ENCODE peak calls at places on chromosomes 13 and 19, in four cellular contexts. Y is AG04450, D is thoracic aorta, Q is mammary epithelial cell. F is an unnamed sample.

GRCh38 chr19:7597689-7598088 is 2.0 kb downstream of the CAMSAP3 start:
- DNase-seq in Y (no peak), D (no peak), Q (no peak), F (no peak)

GRCh38 chr19:48741222-48741999 is 1.0 kb upstream of the RASIP1 start:
- DNase-seq in Y (no peak), D (no peak), Q (no peak), F (no peak)

GRCh38 chr13:114140909-114141255 is 8.5 kb upstream of the RASA3 start:
- DNase-seq in Y (no peak), D (no peak), Q (no peak), F (no peak)

GRCh38 chr19:50233308-50233910 is 30.0 kb downstream of the MYH14 start:
- DNase-seq in Y (no peak), D (no peak), Q (no peak), F (no peak)

GRCh38 chr13:26882731-26883130 is 122.1 kb upstream of the GPR12 start:
- DNase-seq in Y (no peak), D (no peak), Q (no peak), F (no peak)

GRCh38 chr13:73934215-73934623 is 200.0 kb downstream of the KLF12 start:
- DNase-seq in Y (no peak), D (no peak), Q (no peak), F (no peak)

GRCh38 chr13:114077938-114078335 is 54.5 kb downstream of the RASA3 start:
- DNase-seq in Y (no peak), D (no peak), Q (no peak), F (no peak)

GRCh38 chr19:48638831-48639381 is 1.7 kb upstream of the DBP start:
- DNase-seq in Y (no peak), D (no peak), Q (no peak), F (no peak)

GRCh38 chr19:58038688-58039204 is 4.9 kb downstream of the ZSCAN1 start:
- DNase-seq in Y (no peak), D (no peak), Q (no peak), F (no peak)

GRCh38 chr13:99442273-99442895 is 58.9 kb upstream of the TM9SF2 start:
- DNase-seq in Y (no peak), D (no peak), Q (peak), F (no peak)

GRCh38 chr13:39326471-39326870 is 276.5 kb downstream of the LHFPL6 start:
- DNase-seq in Y (no peak), D (no peak), Q (no peak), F (no peak)

GRCh38 chr13:100951031-100951430 is 276.4 kb upstream of the TMTC4 start:
- DNase-seq in Y (no peak), D (no peak), Q (no peak), F (no peak)

GRCh38 chr13:65656740-65657329 is 1573.3 kb downstream of the PCDH9 start:
- DNase-seq in Y (no peak), D (no peak), Q (no peak), F (no peak)

GRCh38 chr19:44644391-44645016 is 794 bp downstream of the PVR start:
- DNase-seq in Y (no peak), D (no peak), Q (peak), F (no peak)

GRCh38 chr19:29946645-29947044 is 4.6 kb downstream of the URI1 start:
- DNase-seq in Y (no peak), D (no peak), Q (no peak), F (no peak)

GRCh38 chr13:79915386-79915785 is 425.5 kb downstream of the SPRY2 start:
- DNase-seq in Y (no peak), D (no peak), Q (no peak), F (no peak)

GRCh38 chr19:21559444-21559843 is 54.0 kb downstream of the ZNF429 start:
- DNase-seq in Y (no peak), D (no peak), Q (no peak), F (no peak)

GRCh38 chr19:18020212-18021067 is 12.5 kb downstream of the ARRDC2 start:
- DNase-seq in Y (no peak), D (peak), Q (no peak), F (no peak)

GRCh38 chr19:44626067-44626624 is 12.8 kb downstream of the IGSF23 start:
- DNase-seq in Y (peak), D (no peak), Q (peak), F (peak)

GRCh38 chr13:23725922-23726321 is 155.7 kb downstream of the TNFRSF19 start:
- DNase-seq in Y (no peak), D (no peak), Q (no peak), F (no peak)

GRCh38 chr13:94711561-94712286 is 621 bp downstream of the SOX21 start:
- DNase-seq in Y (no peak), D (no peak), Q (peak), F (no peak)

GRCh38 chr19:16258440-16258903 is 60.8 kb downstream of the AP1M1 start:
- DNase-seq in Y (no peak), D (no peak), Q (no peak), F (no peak)

GRCh38 chr13:107743523-107743922 is 471.8 kb downstream of the LIG4 start:
- DNase-seq in Y (peak), D (no peak), Q (no peak), F (no peak)

GRCh38 chr19:3178973-3179738 is 587 bp downstream of the S1PR4 start:
- DNase-seq in Y (no peak), D (no peak), Q (no peak), F (no peak)

GRCh38 chr13:71758823-71759222 is 108.2 kb downstream of the DACH1 start:
- DNase-seq in Y (no peak), D (no peak), Q (no peak), F (no peak)

GRCh38 chr19:29121684-29122083 is 91.3 kb downstream of the UQCRFS1 start:
- DNase-seq in Y (no peak), D (no peak), Q (no peak), F (no peak)

GRCh38 chr19:48795855-48796142 is 15.0 kb downstream of the BCAT2 start:
- DNase-seq in Y (no peak), D (no peak), Q (no peak), F (no peak)

GRCh38 chr19:29605653-29606419 is at the start of gene POP4:
- DNase-seq in Y (peak), D (peak), Q (peak), F (peak)

GRCh38 chr19:45115809-45116615 is 23.0 kb downstream of the PPP1R37 start:
- DNase-seq in Y (no peak), D (no peak), Q (no peak), F (no peak)

GRCh38 chr19:40232479-40232878 is 6.0 kb upstream of the CCNP start:
- DNase-seq in Y (no peak), D (no peak), Q (no peak), F (no peak)

GRCh38 chr19:29285878-29286277 is 72.9 kb upstream of the UQCRFS1 start:
- DNase-seq in Y (no peak), D (no peak), Q (no peak), F (no peak)

GRCh38 chr19:43966079-43966694 is 15.2 kb downstream of the ZNF221 start:
- DNase-seq in Y (no peak), D (no peak), Q (no peak), F (no peak)

GRCh38 chr13:26872444-26873173 is 112.0 kb upstream of the GPR12 start:
- DNase-seq in Y (no peak), D (no peak), Q (peak), F (no peak)

DNA sequence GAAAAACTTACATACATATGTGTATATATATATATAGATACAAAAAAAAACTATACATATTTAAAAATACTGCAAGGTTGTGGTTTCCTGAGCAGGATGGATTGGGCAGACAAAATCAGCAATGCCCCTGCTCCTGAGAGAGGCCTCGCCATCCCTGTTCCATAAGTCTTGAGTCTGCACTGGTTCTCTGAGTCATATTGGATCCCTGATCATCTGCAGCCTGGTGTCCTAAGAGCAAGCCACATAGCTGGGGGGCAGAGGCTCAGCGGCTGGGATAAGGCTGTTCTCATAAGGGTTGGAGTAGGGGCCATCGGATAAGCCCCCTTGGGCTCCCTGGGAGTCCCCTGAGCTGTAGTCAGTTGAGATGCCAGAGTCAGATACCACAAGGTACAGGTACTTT is 3.3 kb downstream of the SWSAP1 start:
- DNase-seq in Y (no peak), D (no peak), Q (no peak), F (no peak)
- H3K4me3 ChIP-seq in Y (no peak), D (no peak), Q (no peak), F (no peak)

GRCh38 chr19:13865243-13865577 is 11.7 kb upstream of the NANOS3 start:
- DNase-seq in Y (no peak), D (no peak), Q (no peak), F (no peak)

GRCh38 chr19:13865578-13866462 is 11.1 kb upstream of the NANOS3 start:
- DNase-seq in Y (no peak), D (no peak), Q (no peak), F (no peak)

GRCh38 chr19:13864223-13864512 is 12.8 kb upstream of the NANOS3 start:
- DNase-seq in Y (no peak), D (no peak), Q (no peak), F (no peak)

GRCh38 chr19:13866463-13867046 is 10.4 kb upstream of the NANOS3 start:
- DNase-seq in Y (no peak), D (no peak), Q (no peak), F (no peak)

DNA sequence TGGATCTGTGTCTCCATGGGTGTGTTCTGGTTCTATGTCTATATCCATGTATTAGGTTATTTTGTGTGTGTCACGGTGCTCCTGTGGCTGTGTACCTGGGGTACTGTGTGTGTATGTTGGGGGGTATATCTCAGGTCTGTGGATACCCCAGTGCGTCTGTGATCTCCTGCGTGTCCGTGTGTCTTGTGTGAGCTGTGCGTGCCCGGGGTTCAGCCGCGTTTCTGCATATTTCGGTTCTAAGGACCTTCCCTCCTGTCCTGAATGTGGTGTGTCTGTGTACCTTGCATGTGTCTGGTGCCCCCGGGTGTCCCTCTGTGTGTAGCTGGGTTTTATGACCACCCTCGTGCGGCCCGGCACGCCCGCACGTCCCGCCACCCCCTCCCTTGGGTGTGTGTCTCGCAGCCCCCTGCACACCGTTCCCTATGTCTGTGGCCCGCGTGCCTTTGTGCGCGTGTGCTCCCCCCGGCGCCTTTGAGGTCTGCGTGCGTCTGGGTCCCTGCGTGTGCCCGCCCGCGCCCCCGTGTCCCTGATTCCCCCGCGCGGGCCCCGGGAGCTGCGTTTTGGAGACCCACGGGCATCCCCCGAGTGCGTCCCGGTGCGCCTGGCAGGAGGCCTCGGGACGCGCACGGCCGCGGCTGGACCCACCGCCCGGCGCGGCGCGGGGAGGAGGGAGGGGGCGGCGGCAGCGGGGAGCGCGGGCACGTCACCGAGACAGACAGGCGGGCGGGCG is 12.3 kb upstream of the NANOS3 start:
- DNase-seq in Y (no peak), D (no peak), Q (no peak), F (no peak)
- H3K4me3 ChIP-seq in Y (peak), D (peak), Q (no peak), F (peak)

DNA sequence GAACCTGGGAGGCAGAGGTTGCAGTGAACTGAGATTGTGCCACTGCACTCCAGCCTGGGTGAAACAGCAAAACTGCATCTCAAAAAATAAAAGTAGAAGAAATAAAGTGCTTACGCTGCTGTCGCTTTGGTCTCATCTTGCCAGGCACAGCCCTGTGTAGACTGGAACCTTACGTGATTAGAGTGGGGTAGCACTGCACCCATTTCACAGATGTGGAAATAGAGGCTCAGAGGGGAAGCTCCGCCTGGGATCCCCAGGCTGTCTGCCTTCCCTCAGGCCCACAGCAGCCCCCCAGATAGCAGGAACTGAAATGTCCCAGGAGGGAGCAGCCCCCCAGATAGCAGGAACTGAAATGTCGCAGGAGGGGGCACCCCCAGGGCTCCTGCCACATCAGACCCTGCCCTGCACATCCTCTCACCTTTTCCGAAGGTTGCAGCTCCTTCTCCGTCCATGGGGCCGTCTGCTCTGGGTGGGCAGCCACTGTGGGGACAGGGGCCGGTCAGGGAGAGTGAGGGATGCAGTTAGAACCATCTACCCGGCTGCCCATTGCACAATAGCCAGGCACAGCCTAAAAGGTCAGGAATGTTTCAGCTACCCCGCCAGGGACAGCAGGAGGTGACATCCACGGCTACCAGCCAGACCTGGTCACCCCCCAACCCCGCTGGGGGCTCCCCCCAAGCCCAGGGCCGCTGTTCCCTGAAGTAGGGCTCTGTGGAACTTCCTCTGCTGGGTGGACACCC is 1.9 kb downstream of the PLIN4 start:
- DNase-seq in Y (no peak), D (no peak), Q (no peak), F (no peak)
- H3K4me3 ChIP-seq in Y (no peak), D (no peak), Q (no peak), F (no peak)

GRCh38 chr13:37476874-37477273 is 121.7 kb downstream of the POSTN start:
- DNase-seq in Y (no peak), D (no peak), Q (peak), F (no peak)
- H3K4me3 ChIP-seq in Y (no peak), D (no peak), Q (no peak), F (no peak)

GRCh38 chr19:1534972-1535371 is 11.1 kb downstream of the PLK5 start:
- DNase-seq in Y (no peak), D (no peak), Q (no peak), F (no peak)

GRCh38 chr19:1533510-1534150 is 9.8 kb downstream of the PLK5 start:
- DNase-seq in Y (no peak), D (no peak), Q (no peak), F (no peak)

GRCh38 chr19:1540353-1540925 is 16.6 kb downstream of the PLK5 start:
- DNase-seq in Y (no peak), D (no peak), Q (no peak), F (no peak)

DNA sequence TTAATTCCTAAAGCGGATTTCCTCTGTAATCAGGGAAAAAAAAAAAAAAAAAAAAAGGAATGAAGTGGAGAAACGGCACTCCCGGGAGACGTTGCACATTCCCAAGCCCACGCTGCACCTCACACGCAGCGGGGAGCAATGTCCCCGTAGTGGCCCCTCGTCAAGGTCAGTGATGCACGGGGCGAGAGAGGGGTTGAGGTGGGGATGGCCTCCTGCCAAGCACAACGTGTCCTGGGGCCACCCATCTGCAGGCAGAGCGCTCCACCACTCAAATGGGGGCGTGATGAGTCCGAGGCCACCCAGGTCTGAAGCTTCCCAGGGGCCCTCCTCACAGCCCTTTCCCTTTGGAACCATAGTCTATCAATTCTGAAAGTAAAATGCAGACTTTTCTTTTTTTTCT is 15.1 kb downstream of the PLK5 start:
- DNase-seq in Y (no peak), D (no peak), Q (no peak), F (no peak)
- H3K4me3 ChIP-seq in Y (peak), D (no peak), Q (no peak), F (no peak)

GRCh38 chr13:44573790-44574465 is 2.2 kb downstream of the TSC22D1 start:
- DNase-seq in Y (no peak), D (no peak), Q (peak), F (peak)
- H3K4me3 ChIP-seq in Y (peak), D (peak), Q (no peak), F (peak)